ENCODE peak calls at places on chromosomes 3 and 15, in six cellular contexts. One of them, this sample, is unnamed.
A peak's percentile ranks its signal among the peaks of the same experiment; 100 is the strongest.

GRCh38 chr15:61879219-61879618 is 181.0 kb downstream of the VPS13C start:
- DNase-seq in NCI-H2171 treated with DMSO at 0.1 percent for 48 hours: peak; percentile 18
- DNase-seq in lower lobe of right lung: no peak
- DNase-seq in non-pigmented ciliary epithelial cell: no peak
- DNase-seq in effector CD4-positive, alpha-beta T cell: no peak
- DNase-seq in stimulated activated CD8-positive, alpha-beta memory T cell treated with anti-CD3 and anti-CD28 coated beads, Interleukin-7, amount 100 ng/mL, for 1 hour: no peak
- DNase-seq in this sample: no peak

GRCh38 chr3:43288366-43288765 is 2.0 kb downstream of the SNRK start:
- DNase-seq in lower lobe of right lung: no peak
- DNase-seq in stimulated activated CD8-positive, alpha-beta memory T cell treated with anti-CD3 and anti-CD28 coated beads, Interleukin-7, amount 100 ng/mL, for 1 hour: no peak
- DNase-seq in non-pigmented ciliary epithelial cell: no peak
- DNase-seq in effector CD4-positive, alpha-beta T cell: no peak
- DNase-seq in NCI-H2171 treated with DMSO at 0.1 percent for 48 hours: no peak
- DNase-seq in this sample: no peak

GRCh38 chr15:60381148-60381788 is 16.5 kb downstream of the ANXA2 start:
- DNase-seq in NCI-H2171 treated with DMSO at 0.1 percent for 48 hours: no peak
- DNase-seq in stimulated activated CD8-positive, alpha-beta memory T cell treated with anti-CD3 and anti-CD28 coated beads, Interleukin-7, amount 100 ng/mL, for 1 hour: no peak
- DNase-seq in non-pigmented ciliary epithelial cell: no peak
- DNase-seq in lower lobe of right lung: no peak
- DNase-seq in effector CD4-positive, alpha-beta T cell: no peak
- DNase-seq in this sample: no peak

GRCh38 chr3:37504583-37505357 is 330.4 kb upstream of the LRRFIP2 start:
- DNase-seq in stimulated activated CD8-positive, alpha-beta memory T cell treated with anti-CD3 and anti-CD28 coated beads, Interleukin-7, amount 100 ng/mL, for 1 hour: no peak
- DNase-seq in NCI-H2171 treated with DMSO at 0.1 percent for 48 hours: no peak
- DNase-seq in non-pigmented ciliary epithelial cell: no peak
- DNase-seq in effector CD4-positive, alpha-beta T cell: no peak
- DNase-seq in lower lobe of right lung: no peak
- DNase-seq in this sample: no peak

GRCh38 chr3:72996121-72996472 is 514 bp upstream of the PPP4R2 start:
- DNase-seq in NCI-H2171 treated with DMSO at 0.1 percent for 48 hours: no peak
- DNase-seq in stimulated activated CD8-positive, alpha-beta memory T cell treated with anti-CD3 and anti-CD28 coated beads, Interleukin-7, amount 100 ng/mL, for 1 hour: peak; percentile 1
- DNase-seq in effector CD4-positive, alpha-beta T cell: no peak
- DNase-seq in non-pigmented ciliary epithelial cell: no peak
- DNase-seq in lower lobe of right lung: peak; percentile 54
- DNase-seq in this sample: no peak

GRCh38 chr3:178676942-178677606 is 140.8 kb downstream of the KCNMB2 start:
- DNase-seq in effector CD4-positive, alpha-beta T cell: no peak
- DNase-seq in NCI-H2171 treated with DMSO at 0.1 percent for 48 hours: no peak
- DNase-seq in lower lobe of right lung: no peak
- DNase-seq in non-pigmented ciliary epithelial cell: no peak
- DNase-seq in stimulated activated CD8-positive, alpha-beta memory T cell treated with anti-CD3 and anti-CD28 coated beads, Interleukin-7, amount 100 ng/mL, for 1 hour: no peak
- DNase-seq in this sample: no peak

GRCh38 chr3:33722186-33722585 is 4.1 kb upstream of the CLASP2 start:
- DNase-seq in non-pigmented ciliary epithelial cell: no peak
- DNase-seq in stimulated activated CD8-positive, alpha-beta memory T cell treated with anti-CD3 and anti-CD28 coated beads, Interleukin-7, amount 100 ng/mL, for 1 hour: no peak
- DNase-seq in lower lobe of right lung: no peak
- DNase-seq in effector CD4-positive, alpha-beta T cell: no peak
- DNase-seq in NCI-H2171 treated with DMSO at 0.1 percent for 48 hours: no peak
- DNase-seq in this sample: no peak

GRCh38 chr15:70356919-70357318 is 259.2 kb upstream of the TLE3 start:
- DNase-seq in NCI-H2171 treated with DMSO at 0.1 percent for 48 hours: no peak
- DNase-seq in effector CD4-positive, alpha-beta T cell: no peak
- DNase-seq in lower lobe of right lung: no peak
- DNase-seq in stimulated activated CD8-positive, alpha-beta memory T cell treated with anti-CD3 and anti-CD28 coated beads, Interleukin-7, amount 100 ng/mL, for 1 hour: no peak
- DNase-seq in non-pigmented ciliary epithelial cell: no peak
- DNase-seq in this sample: no peak

GRCh38 chr15:48683991-48684765 is 38.7 kb upstream of the FBN1 start:
- DNase-seq in stimulated activated CD8-positive, alpha-beta memory T cell treated with anti-CD3 and anti-CD28 coated beads, Interleukin-7, amount 100 ng/mL, for 1 hour: no peak
- DNase-seq in effector CD4-positive, alpha-beta T cell: no peak
- DNase-seq in non-pigmented ciliary epithelial cell: no peak
- DNase-seq in NCI-H2171 treated with DMSO at 0.1 percent for 48 hours: no peak
- DNase-seq in lower lobe of right lung: no peak
- DNase-seq in this sample: no peak

GRCh38 chr15:60809375-60809774 is 330.4 kb upstream of the ICE2 start:
- DNase-seq in effector CD4-positive, alpha-beta T cell: no peak
- DNase-seq in NCI-H2171 treated with DMSO at 0.1 percent for 48 hours: no peak
- DNase-seq in stimulated activated CD8-positive, alpha-beta memory T cell treated with anti-CD3 and anti-CD28 coated beads, Interleukin-7, amount 100 ng/mL, for 1 hour: no peak
- DNase-seq in non-pigmented ciliary epithelial cell: no peak
- DNase-seq in lower lobe of right lung: no peak
- DNase-seq in this sample: no peak

This sample was measured in NCI-H1694 treated with DMSO at 0.1 percent for 48 hours.